ENCODE peak calls at places on chromosome 1, in eight cellular contexts. One of them, this sample, is unnamed.

GRCh38 chr1:42957229-42957879 is 1.3 kb downstream of the SLC2A1 start:
- DNase-seq in activated T-cell treated with anti-CD3 and anti-CD28 coated beads, Interleukin-2, amount 50 U/mL, for 72 hours: no peak
- DNase-seq in neuronal stem cell: no peak
- DNase-seq in HTR-8/SVneo: no peak
- DNase-seq in DMS 273 treated with DMSO at 0.1 percent for 48 hours: no peak
- DNase-seq in GM18507: no peak
- DNase-seq in body of pancreas: no peak
- DNase-seq in G401: no peak
- DNase-seq in this sample: no peak

GRCh38 chr1:167991546-167991945 is 54.7 kb upstream of the MPC2 start:
- DNase-seq in GM18507: no peak
- DNase-seq in DMS 273 treated with DMSO at 0.1 percent for 48 hours: no peak
- DNase-seq in G401: no peak
- DNase-seq in body of pancreas: no peak
- DNase-seq in activated T-cell treated with anti-CD3 and anti-CD28 coated beads, Interleukin-2, amount 50 U/mL, for 72 hours: no peak
- DNase-seq in HTR-8/SVneo: no peak
- DNase-seq in neuronal stem cell: no peak
- DNase-seq in this sample: no peak

GRCh38 chr1:100941098-100941527 is 45.2 kb downstream of the SLC30A7 start:
- DNase-seq in activated T-cell treated with anti-CD3 and anti-CD28 coated beads, Interleukin-2, amount 50 U/mL, for 72 hours: peak; percentile 53
- DNase-seq in DMS 273 treated with DMSO at 0.1 percent for 48 hours: no peak
- DNase-seq in GM18507: no peak
- DNase-seq in body of pancreas: no peak
- DNase-seq in HTR-8/SVneo: no peak
- DNase-seq in neuronal stem cell: no peak
- DNase-seq in G401: no peak
- DNase-seq in this sample: no peak

GRCh38 chr1:17119076-17119743 is at the start of gene PADI2:
- DNase-seq in neuronal stem cell: peak; percentile 57
- DNase-seq in activated T-cell treated with anti-CD3 and anti-CD28 coated beads, Interleukin-2, amount 50 U/mL, for 72 hours: peak; percentile 58
- DNase-seq in DMS 273 treated with DMSO at 0.1 percent for 48 hours: no peak
- DNase-seq in G401: peak; percentile 80
- DNase-seq in GM18507: peak; percentile 81
- DNase-seq in body of pancreas: peak; percentile 82
- DNase-seq in HTR-8/SVneo: peak; percentile 53
- DNase-seq in this sample: peak; percentile 85

GRCh38 chr1:119718969-119719368 is 7.2 kb downstream of the PHGDH start:
- DNase-seq in activated T-cell treated with anti-CD3 and anti-CD28 coated beads, Interleukin-2, amount 50 U/mL, for 72 hours: no peak
- DNase-seq in neuronal stem cell: no peak
- DNase-seq in GM18507: no peak
- DNase-seq in G401: no peak
- DNase-seq in DMS 273 treated with DMSO at 0.1 percent for 48 hours: no peak
- DNase-seq in HTR-8/SVneo: no peak
- DNase-seq in body of pancreas: peak; percentile 72
- DNase-seq in this sample: no peak

GRCh38 chr1:208868554-208868953 is 624.4 kb upstream of the PLXNA2 start:
- DNase-seq in DMS 273 treated with DMSO at 0.1 percent for 48 hours: no peak
- DNase-seq in HTR-8/SVneo: peak; percentile 34
- DNase-seq in GM18507: no peak
- DNase-seq in body of pancreas: no peak
- DNase-seq in G401: no peak
- DNase-seq in neuronal stem cell: no peak
- DNase-seq in activated T-cell treated with anti-CD3 and anti-CD28 coated beads, Interleukin-2, amount 50 U/mL, for 72 hours: no peak
- DNase-seq in this sample: no peak

GRCh38 chr1:151942882-151943281 is 33.6 kb upstream of the THEM4 start:
- DNase-seq in activated T-cell treated with anti-CD3 and anti-CD28 coated beads, Interleukin-2, amount 50 U/mL, for 72 hours: no peak
- DNase-seq in GM18507: no peak
- DNase-seq in HTR-8/SVneo: no peak
- DNase-seq in G401: no peak
- DNase-seq in DMS 273 treated with DMSO at 0.1 percent for 48 hours: no peak
- DNase-seq in body of pancreas: no peak
- DNase-seq in neuronal stem cell: no peak
- DNase-seq in this sample: no peak

GRCh38 chr1:81387446-81387845 is 413.3 kb upstream of the ADGRL2 start:
- DNase-seq in activated T-cell treated with anti-CD3 and anti-CD28 coated beads, Interleukin-2, amount 50 U/mL, for 72 hours: no peak
- DNase-seq in G401: no peak
- DNase-seq in GM18507: no peak
- DNase-seq in DMS 273 treated with DMSO at 0.1 percent for 48 hours: no peak
- DNase-seq in body of pancreas: no peak
- DNase-seq in HTR-8/SVneo: no peak
- DNase-seq in neuronal stem cell: no peak
- DNase-seq in this sample: no peak

GRCh38 chr1:81681570-81681969 is 119.2 kb upstream of the ADGRL2 start:
- DNase-seq in neuronal stem cell: no peak
- DNase-seq in activated T-cell treated with anti-CD3 and anti-CD28 coated beads, Interleukin-2, amount 50 U/mL, for 72 hours: no peak
- DNase-seq in G401: no peak
- DNase-seq in HTR-8/SVneo: no peak
- DNase-seq in DMS 273 treated with DMSO at 0.1 percent for 48 hours: no peak
- DNase-seq in GM18507: no peak
- DNase-seq in body of pancreas: peak; percentile 50
- DNase-seq in this sample: no peak

GRCh38 chr1:9111957-9112356 is 16.9 kb downstream of the GPR157 start:
- DNase-seq in activated T-cell treated with anti-CD3 and anti-CD28 coated beads, Interleukin-2, amount 50 U/mL, for 72 hours: peak; percentile 52
- DNase-seq in body of pancreas: no peak
- DNase-seq in GM18507: no peak
- DNase-seq in neuronal stem cell: no peak
- DNase-seq in G401: no peak
- DNase-seq in DMS 273 treated with DMSO at 0.1 percent for 48 hours: no peak
- DNase-seq in HTR-8/SVneo: no peak
- DNase-seq in this sample: no peak

GRCh38 chr1:222167111-222167510 is 380.8 kb downstream of the HHIPL2 start:
- DNase-seq in neuronal stem cell: peak; percentile 1
- DNase-seq in GM18507: no peak
- DNase-seq in HTR-8/SVneo: peak; percentile 45
- DNase-seq in body of pancreas: peak; percentile 69
- DNase-seq in G401: no peak
- DNase-seq in DMS 273 treated with DMSO at 0.1 percent for 48 hours: no peak
- DNase-seq in activated T-cell treated with anti-CD3 and anti-CD28 coated beads, Interleukin-2, amount 50 U/mL, for 72 hours: peak; percentile 44
- DNase-seq in this sample: no peak

GRCh38 chr1:211326528-211327340 is at the start of gene TRAF5:
- DNase-seq in neuronal stem cell: peak; percentile 36
- DNase-seq in GM18507: no peak
- DNase-seq in body of pancreas: peak; percentile 68
- DNase-seq in G401: no peak
- DNase-seq in DMS 273 treated with DMSO at 0.1 percent for 48 hours: no peak
- DNase-seq in activated T-cell treated with anti-CD3 and anti-CD28 coated beads, Interleukin-2, amount 50 U/mL, for 72 hours: peak; percentile 66
- DNase-seq in HTR-8/SVneo: peak; percentile 51
- DNase-seq in this sample: peak; percentile 42

GRCh38 chr1:93076268-93076667 is 2.8 kb upstream of the MTF2 start:
- DNase-seq in neuronal stem cell: no peak
- DNase-seq in DMS 273 treated with DMSO at 0.1 percent for 48 hours: no peak
- DNase-seq in activated T-cell treated with anti-CD3 and anti-CD28 coated beads, Interleukin-2, amount 50 U/mL, for 72 hours: no peak
- DNase-seq in HTR-8/SVneo: no peak
- DNase-seq in G401: no peak
- DNase-seq in GM18507: no peak
- DNase-seq in body of pancreas: no peak
- DNase-seq in this sample: no peak

This sample was measured in GM12891.